ENCODE peak calls at places on chromosomes 7 and 10, in nine cellular contexts. Y is transverse colon, M is A549, U is HepG2, J is stomach, X is upper lobe of left lung, Z is sigmoid colon, W is H1, N is suprapubic skin. P is an unnamed sample.

GRCh38 chr7:70435634-70436033 is 696.3 kb upstream of the GALNT17 start:
- DNase-seq in N (no peak), W (no peak), J (no peak), Y (no peak), Z (no peak), U (no peak), X (no peak), M (no peak), P (no peak)

GRCh38 chr10:44577533-44577932 is 192.6 kb upstream of the CXCL12 start:
- DNase-seq in J (no peak), W (no peak), X (no peak), Y (no peak), U (no peak), M (no peak), N (no peak), Z (no peak), P (no peak)

GRCh38 chr7:2735744-2736143 is 47.7 kb downstream of the AMZ1 start:
- DNase-seq in U (no peak), W (no peak), M (no peak), X (no peak), Y (no peak), Z (peak; percentile 62), N (peak; percentile 63), J (peak; percentile 20), P (peak; percentile 40)

GRCh38 chr7:12074889-12075288 is 136.2 kb upstream of the TMEM106B start:
- DNase-seq in Z (no peak), Y (no peak), U (no peak), M (no peak), X (no peak), J (no peak), W (no peak), N (no peak), P (no peak)

GRCh38 chr10:62632071-62632809 is 172.3 kb upstream of the ADO start:
- DNase-seq in W (no peak), N (no peak), X (peak; percentile 66), Z (no peak), Y (peak; percentile 46), J (no peak), M (peak; percentile 17), U (no peak), P (no peak)

GRCh38 chr10:87973635-87974034 is 110.2 kb downstream of the PTEN start:
- DNase-seq in Z (no peak), Y (no peak), W (no peak), N (no peak), M (no peak), J (no peak), U (no peak), X (no peak), P (no peak)

GRCh38 chr7:73606801-73607691 is 17.3 kb downstream of the MLXIPL start:
- DNase-seq in J (peak; percentile 59), Y (peak; percentile 48), M (peak; percentile 59), Z (no peak), N (no peak), W (peak; percentile 97), X (peak; percentile 37), U (peak; percentile 33), P (peak; percentile 70)

GRCh38 chr10:116097239-116097751 is 175.7 kb downstream of the GFRA1 start:
- DNase-seq in U (no peak), W (no peak), J (no peak), Z (no peak), X (no peak), N (no peak), Y (no peak), M (no peak), P (no peak)

GRCh38 chr7:151068069-151068773 is 8.8 kb downstream of the SLC4A2 start:
- DNase-seq in N (no peak), Y (no peak), U (no peak), W (no peak), M (no peak), X (no peak), Z (no peak), J (no peak), P (no peak)

GRCh38 chr7:20114463-20114862 is 102.7 kb downstream of the MACC1 start:
- DNase-seq in X (peak; percentile 45), J (no peak), U (no peak), Y (peak; percentile 13), Z (no peak), W (no peak), N (no peak), M (peak; percentile 4), P (no peak)

GRCh38 chr10:72333111-72334012 is 21.4 kb downstream of the DNAJB12 start:
- DNase-seq in M (no peak), Y (no peak), N (no peak), U (no peak), J (no peak), W (no peak), X (no peak), Z (no peak), P (peak; percentile 53)

GRCh38 chr10:89302628-89303027 is 782 bp downstream of the IFIT2 start:
- DNase-seq in J (no peak), N (no peak), Z (no peak), X (peak; percentile 54), Y (no peak), M (no peak), U (no peak), W (no peak), P (no peak)

GRCh38 chr7:12889391-12889790 is 202.0 kb downstream of the ARL4A start:
- DNase-seq in Z (no peak), J (no peak), U (no peak), Y (no peak), N (no peak), M (no peak), X (no peak), W (no peak), P (no peak)

GRCh38 chr7:22659741-22660140 is 67.3 kb upstream of the IL6 start:
- DNase-seq in N (no peak), Y (no peak), Z (no peak), M (no peak), U (no peak), X (no peak), W (no peak), J (no peak), P (no peak)

GRCh38 chr7:135964254-135964653 is 12.9 kb downstream of the MTPN start:
- DNase-seq in Z (no peak), M (no peak), N (no peak), U (no peak), X (no peak), Y (no peak), W (no peak), J (no peak), P (no peak)

GRCh38 chr10:52215745-52216361 is 98.2 kb upstream of the DKK1 start:
- DNase-seq in M (peak; percentile 73), Z (no peak), J (peak; percentile 43), U (peak; percentile 65), N (no peak), Y (peak; percentile 48), W (no peak), X (no peak), P (peak; percentile 60)

DNA sequence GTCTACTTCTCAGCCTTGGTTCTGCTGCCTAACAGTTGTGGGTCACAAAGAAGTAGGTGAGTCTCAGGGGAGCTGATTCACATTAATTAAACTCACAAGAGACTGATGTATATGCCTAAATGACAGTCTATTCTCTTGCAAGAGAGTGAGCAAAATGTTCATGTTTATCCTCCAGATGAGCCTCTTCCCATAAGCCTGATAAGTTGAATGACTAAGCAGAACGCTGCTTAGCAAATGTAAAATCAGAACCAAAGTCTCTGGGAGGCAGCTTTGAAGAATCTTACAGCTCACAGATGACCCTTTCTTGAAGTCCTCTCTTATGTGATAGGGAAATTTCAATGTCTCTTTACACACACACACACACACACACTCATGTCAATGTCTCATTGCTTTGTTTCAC is 1092.3 kb downstream of the TYW1 start:
- DNase-seq in M (peak; percentile 18), N (no peak), W (no peak), Y (no peak), J (no peak), X (no peak), Z (no peak), U (no peak), P (no peak)
- TF ChIP-seq EP300 in M (no peak), N (no peak), W (no peak), Y (no peak), J (no peak), X (no peak), Z (no peak), U (no peak), P (no peak)

DNA sequence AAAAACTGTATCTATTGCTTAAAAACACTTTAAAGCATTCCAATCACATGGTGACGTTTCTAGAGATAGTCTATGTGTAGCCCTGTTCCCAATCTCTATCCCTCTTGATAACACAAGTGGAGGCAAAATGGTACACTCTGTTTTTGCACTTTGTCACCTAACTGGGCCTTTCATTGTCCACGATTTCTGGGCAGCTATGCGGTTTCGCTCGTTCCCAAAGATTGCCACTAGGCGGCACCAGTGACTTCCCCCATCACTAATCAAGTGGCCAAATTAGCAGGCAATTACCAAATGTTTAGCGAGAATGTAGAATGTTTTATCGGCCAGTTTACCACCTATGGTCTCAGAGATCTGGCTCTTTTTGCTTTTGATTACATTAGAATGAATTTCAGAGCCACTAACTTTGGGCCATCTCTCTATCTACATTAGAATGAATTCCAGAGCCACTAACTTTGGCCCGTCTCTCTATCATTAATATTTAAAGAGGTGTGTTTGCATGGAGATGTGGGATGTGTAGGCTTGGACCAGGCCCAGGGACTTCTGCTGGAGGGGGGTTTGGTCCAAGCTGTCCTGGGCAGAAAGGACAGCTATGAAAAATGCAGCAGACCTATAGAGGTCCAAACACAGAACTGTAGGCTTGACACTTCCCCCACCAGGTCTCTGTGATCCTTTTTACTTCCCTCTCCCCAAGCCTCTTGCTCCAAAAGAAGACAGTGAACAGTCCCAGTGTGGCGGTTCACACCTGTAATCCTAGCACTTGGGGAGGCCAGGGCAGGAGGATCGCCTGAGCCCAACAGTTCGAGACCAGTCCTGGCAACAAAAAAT is 90.1 kb downstream of the EPC1 start:
- DNase-seq in X (peak; percentile 75), M (peak; percentile 47), W (peak; percentile 81), Z (peak; percentile 74), U (peak; percentile 40), J (peak; percentile 80), Y (peak; percentile 76), N (no peak), P (peak; percentile 73)
- TF ChIP-seq CTCF in X (peak; percentile 80), M (peak; percentile 86), W (peak; percentile 76), Z (peak; percentile 55), U (peak; percentile 88), J (peak; percentile 65), Y (peak; percentile 89), N (peak; percentile 82), P (peak; percentile 58)

GRCh38 chr7:137135654-137136350 is 207.7 kb downstream of the PTN start:
- DNase-seq in Z (no peak), W (no peak), M (no peak), J (no peak), Y (no peak), U (no peak), X (no peak), N (no peak), P (no peak)
- TF ChIP-seq EP300 in Z (no peak), W (no peak), M (no peak), J (no peak), Y (no peak), U (no peak), X (no peak), N (no peak), P (no peak)

DNA sequence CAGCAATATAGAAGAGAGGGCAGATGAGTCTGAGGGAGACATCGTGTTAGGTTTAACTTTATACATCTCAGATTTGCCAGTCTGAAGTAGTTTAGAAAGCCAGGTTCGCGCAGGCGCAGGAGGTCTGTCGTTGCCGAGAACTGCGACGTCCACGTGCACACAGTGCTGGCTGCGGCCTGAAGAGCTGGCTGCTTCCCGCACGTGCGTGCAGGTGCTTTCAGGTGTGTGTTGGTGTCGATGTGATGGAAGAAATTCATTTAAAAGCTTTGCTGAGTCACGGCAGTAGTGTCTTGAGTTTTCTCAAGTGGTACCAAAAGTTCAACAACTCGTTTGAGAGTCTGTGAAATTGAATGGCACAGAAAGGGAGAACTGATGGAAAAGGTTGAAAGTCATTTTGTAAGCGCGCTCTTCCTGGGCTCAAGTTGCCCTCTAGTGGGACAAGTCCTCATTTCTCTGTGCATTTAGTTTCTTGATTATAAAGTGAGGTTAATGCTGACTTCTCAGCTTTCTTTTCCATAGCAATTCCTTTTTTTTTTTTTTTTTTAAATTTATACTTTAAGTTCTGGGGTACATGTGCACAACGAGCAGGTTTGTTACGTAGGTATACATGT is 18.7 kb downstream of the WDR37 start:
- DNase-seq in Y (no peak), U (no peak), W (peak; percentile 37), X (peak; percentile 84), M (peak; percentile 31), J (no peak), N (no peak), Z (no peak), P (no peak)
- TF ChIP-seq CTCF in Y (peak; percentile 28), U (peak; percentile 31), W (peak; percentile 18), X (no peak), M (peak; percentile 22), J (no peak), N (no peak), Z (no peak), P (no peak)

P was measured in ovary.